ENCODE peak calls at places on chromosomes 6 and 20, in ten cellular contexts. E is OCI-LY7, Y is PC-3, Z is MM.1S, Q is SK-N-SH, I is HCT116, T is Karpas-422, W is GM23248, V is GM23338, C is hepatocyte. D is an unnamed sample.
A peak's percentile ranks its signal among the peaks of the same experiment; 100 is the strongest.

GRCh38 chr20:33647603-33648395 is 14.3 kb upstream of the C20orf144 start:
- DNase-seq in E (no peak), Y (peak; percentile 85), Z (peak; percentile 86), Q (no peak), I (no peak), T (no peak), W (peak; percentile 72), V (no peak), C (no peak), D (no peak)

GRCh38 chr20:431012-431904 is 23.2 kb downstream of the RBCK1 start:
- DNase-seq in E (peak; percentile 83), Y (peak; percentile 91), Z (peak; percentile 52), Q (peak; percentile 91), I (peak; percentile 69), T (peak; percentile 68), W (peak; percentile 66), V (peak; percentile 83), C (peak; percentile 81), D (peak; percentile 75)

GRCh38 chr6:36853325-36853724 is 14.1 kb upstream of the CPNE5 start:
- DNase-seq in E (no peak), Y (peak; percentile 64), Z (no peak), Q (no peak), I (no peak), T (no peak), W (peak; percentile 92), V (no peak), C (peak; percentile 51), D (peak; percentile 33)

GRCh38 chr6:117829594-117830319 is 77.3 kb upstream of the SLC35F1 start:
- DNase-seq in E (no peak), Y (peak; percentile 47), Z (peak; percentile 18), Q (peak; percentile 27), I (peak; percentile 51), T (peak; percentile 65), W (peak; percentile 72), V (peak; percentile 84), C (peak; percentile 65), D (peak; percentile 7)

GRCh38 chr6:109034439-109035041 is 60.1 kb downstream of the SESN1 start:
- DNase-seq in E (no peak), Y (no peak), Z (no peak), Q (no peak), I (no peak), T (no peak), W (peak; percentile 18), V (no peak), C (no peak), D (no peak)

GRCh38 chr6:134938896-134939295 is 11.0 kb downstream of the ALDH8A1 start:
- DNase-seq in E (peak; percentile 24), Y (no peak), Z (no peak), Q (no peak), I (no peak), T (no peak), W (no peak), V (no peak), C (no peak), D (no peak)

GRCh38 chr20:46154796-46155195 is 36.7 kb downstream of the CD40 start:
- DNase-seq in E (no peak), Y (no peak), Z (no peak), Q (no peak), I (no peak), T (no peak), W (no peak), V (no peak), C (no peak), D (no peak)

GRCh38 chr6:67567842-67568241 is 1067.2 kb upstream of the ADGRB3 start:
- DNase-seq in E (no peak), Y (no peak), Z (no peak), Q (no peak), I (no peak), T (no peak), W (no peak), V (no peak), C (no peak), D (no peak)

GRCh38 chr6:167757821-167758220 is 68.9 kb upstream of the AFDN start:
- DNase-seq in E (no peak), Y (no peak), Z (no peak), Q (no peak), I (no peak), T (no peak), W (no peak), V (no peak), C (no peak), D (no peak)

GRCh38 chr20:19888269-19888669 is 128.9 kb upstream of the NAA20 start:
- DNase-seq in E (no peak), Y (no peak), Z (no peak), Q (no peak), I (no peak), T (peak; percentile 59), W (no peak), V (no peak), C (no peak), D (no peak)

GRCh38 chr6:35343092-35343834 is 905 bp downstream of the PPARD start:
- DNase-seq in E (peak; percentile 34), Y (peak; percentile 27), Z (no peak), Q (peak; percentile 55), I (no peak), T (peak; percentile 72), W (peak; percentile 34), V (no peak), C (no peak), D (no peak)

DNA sequence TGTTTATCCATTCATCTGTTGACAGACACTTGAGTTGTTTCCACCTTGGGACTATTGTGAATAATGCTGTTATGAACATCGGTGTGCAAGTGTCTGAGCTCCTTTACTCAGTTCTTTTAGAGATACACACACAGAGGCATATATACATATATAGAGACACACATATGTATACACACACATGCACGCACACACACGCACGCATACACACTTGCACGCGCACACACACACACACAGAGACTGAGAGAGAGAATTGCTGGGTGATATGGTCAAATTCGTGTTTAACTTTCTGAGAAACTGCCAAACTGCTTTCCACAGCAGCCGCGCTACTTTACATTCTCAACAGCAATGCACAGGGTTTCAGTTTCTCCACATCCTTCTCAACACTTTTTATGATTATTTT is 273.3 kb downstream of the FARS2 start:
- DNase-seq in E (no peak), Y (no peak), Z (no peak), Q (no peak), I (no peak), T (no peak), W (no peak), V (no peak), C (no peak), D (no peak)
- H3K9me2 ChIP-seq in E (no peaks in the 10 kb centered on the region), Y (no peaks in the 10 kb centered on the region), Z (no peaks in the 10 kb centered on the region), Q (no peaks in the 10 kb centered on the region), I (no peaks in the 10 kb centered on the region), T (no peaks in the 10 kb centered on the region), W (no peaks in the 10 kb centered on the region), V (peaks cover 6% of the 10 kb centered on the region), C (no peaks in the 10 kb centered on the region), D (no peaks in the 10 kb centered on the region)

DNA sequence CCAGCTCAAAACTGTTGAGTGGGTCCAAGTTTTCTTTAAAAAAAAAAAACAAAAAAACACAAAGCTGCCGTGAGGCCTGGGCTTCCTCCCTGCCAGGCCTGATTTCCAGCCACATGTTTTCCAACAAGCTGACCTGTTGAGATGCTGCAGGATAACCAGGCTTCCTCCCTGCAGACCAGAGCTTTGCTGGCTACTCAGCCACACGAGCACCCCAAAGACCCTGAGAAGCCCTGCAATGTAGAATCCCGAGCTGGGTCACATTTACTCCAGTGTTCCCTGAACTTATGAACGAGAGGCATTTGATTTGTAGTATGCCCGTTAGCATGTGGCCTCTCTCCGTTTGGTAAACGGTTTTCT is 3.9 kb downstream of the SIRPA start:
- DNase-seq in E (no peak), Y (no peak), Z (no peak), Q (peak; percentile 53), I (no peak), T (no peak), W (no peak), V (no peak), C (no peak), D (no peak)
- H3K4me2 ChIP-seq in E (no peak overlapping the region), Y (no peak overlapping the region), Z (no peak overlapping the region), Q (no peak overlapping the region), I (no peak overlapping the region), T (no peak overlapping the region), W (peak overlapping the region; percentile 94), V (no peak overlapping the region), C (no peak overlapping the region), D (no peak overlapping the region)

GRCh38 chr6:151403919-151404308 is 12.6 kb upstream of the ZBTB2 start:
- DNase-seq in E (no peak), Y (no peak), Z (no peak), Q (no peak), I (no peak), T (no peak), W (no peak), V (no peak), C (no peak), D (no peak)

GRCh38 chr6:151400473-151400872 is 9.1 kb upstream of the ZBTB2 start:
- DNase-seq in E (no peak), Y (peak; percentile 65), Z (no peak), Q (no peak), I (no peak), T (no peak), W (peak; percentile 83), V (no peak), C (no peak), D (no peak)

GRCh38 chr6:151399679-151400078 is 8.3 kb upstream of the ZBTB2 start:
- DNase-seq in E (no peak), Y (peak; percentile 80), Z (no peak), Q (no peak), I (no peak), T (no peak), W (no peak), V (no peak), C (no peak), D (peak; percentile 20)

GRCh38 chr6:151402228-151402627 is 10.9 kb upstream of the ZBTB2 start:
- DNase-seq in E (no peak), Y (no peak), Z (no peak), Q (no peak), I (no peak), T (no peak), W (no peak), V (no peak), C (no peak), D (no peak)
- H3K79me2 ChIP-seq in E (peaks cover 71% of the 10 kb centered on the region), Y (peaks cover 69% of the 10 kb centered on the region), Z (peaks cover 52% of the 10 kb centered on the region), Q (peaks cover 100% of the 10 kb centered on the region), I (peaks cover 78% of the 10 kb centered on the region), T (peaks cover 91% of the 10 kb centered on the region), W (peaks cover 100% of the 10 kb centered on the region), V (peaks cover 76% of the 10 kb centered on the region), C (peaks cover 87% of the 10 kb centered on the region), D (peaks cover 68% of the 10 kb centered on the region)

GRCh38 chr20:13626724-13627123 is 12.0 kb downstream of the TASP1 start:
- DNase-seq in E (no peak), Y (no peak), Z (no peak), Q (no peak), I (no peak), T (no peak), W (no peak), V (peak; percentile 40), C (no peak), D (no peak)

DNA sequence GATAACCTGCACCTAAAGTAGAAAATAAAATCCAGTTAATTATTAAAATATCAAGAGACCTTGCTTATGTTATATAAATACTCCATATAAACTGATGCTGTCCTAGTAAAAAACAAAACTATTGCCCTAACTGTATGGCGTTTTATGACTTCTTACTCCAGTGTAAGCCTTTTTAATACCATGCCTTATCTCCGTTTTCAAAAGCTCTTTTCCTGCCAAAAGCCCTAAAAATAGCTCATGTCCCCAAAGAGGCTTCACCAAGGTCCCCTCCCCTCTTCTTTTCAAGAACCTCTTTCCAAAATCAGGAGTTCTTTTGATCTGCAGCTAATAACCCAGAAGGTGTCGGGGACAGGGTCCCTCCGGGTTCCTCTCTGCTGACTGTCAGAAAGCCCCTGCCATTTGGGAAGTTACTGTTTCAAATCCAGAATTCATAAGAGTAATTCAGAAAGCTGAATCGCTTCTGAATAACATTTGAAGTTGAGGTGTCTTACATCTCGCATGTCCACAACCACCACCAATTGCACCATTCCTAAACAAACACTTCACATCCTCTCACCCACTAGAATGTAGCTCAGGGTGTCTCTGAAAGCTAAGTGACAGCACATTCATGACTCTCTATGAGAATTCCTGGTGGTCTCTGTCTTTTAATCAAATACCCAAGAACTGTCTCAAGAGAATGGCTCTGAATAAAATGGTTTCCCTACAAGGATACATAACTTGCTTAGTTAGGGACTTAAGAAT is 13.3 kb downstream of the TASP1 start:
- DNase-seq in E (no peak), Y (no peak), Z (no peak), Q (no peak), I (no peak), T (no peak), W (no peak), V (no peak), C (no peak), D (no peak)
- H3K9me2 ChIP-seq in E (no peaks in the 10 kb centered on the region), Y (no peaks in the 10 kb centered on the region), Z (no peaks in the 10 kb centered on the region), Q (no peaks in the 10 kb centered on the region), I (no peaks in the 10 kb centered on the region), T (no peaks in the 10 kb centered on the region), W (no peaks in the 10 kb centered on the region), V (no peaks in the 10 kb centered on the region), C (no peaks in the 10 kb centered on the region), D (no peaks in the 10 kb centered on the region)

D was measured in PC-9.